ENCODE peak calls at places on chromosomes 3 and 15, in eight cellular contexts. N is fibroblast of mammary gland, B is amniotic stem cell, Y is dermis blood vessel endothelial cell, U is AG04449, K is AG04450, D is omental fat pad, V is iPS-NIHi11. O is an unnamed sample.
A peak's percentile ranks its signal among the peaks of the same experiment; 100 is the strongest.

GRCh38 chr3:42116466-42116865 is 25.3 kb downstream of the TRAK1 start:
- DNase-seq in Y (no peak), D (no peak), U (no peak), K (no peak), V (no peak), N (peak; percentile 35), B (no peak), O (no peak)

GRCh38 chr3:105619651-105620050 is 249.2 kb downstream of the CBLB start:
- DNase-seq in N (no peak), U (no peak), K (no peak), B (no peak), D (no peak), V (no peak), Y (no peak), O (no peak)

GRCh38 chr3:40713795-40714194 is 189.0 kb downstream of the ZNF621 start:
- DNase-seq in D (no peak), N (no peak), U (no peak), K (no peak), Y (no peak), V (no peak), B (no peak), O (no peak)

GRCh38 chr15:62449638-62450037 is 284.6 kb upstream of the C2CD4B start:
- DNase-seq in B (no peak), U (no peak), K (no peak), Y (peak; percentile 42), N (no peak), V (no peak), D (no peak), O (no peak)

GRCh38 chr15:96421211-96421610 is 90.7 kb downstream of the NR2F2 start:
- DNase-seq in Y (no peak), N (peak; percentile 14), D (no peak), V (no peak), K (peak; percentile 6), U (no peak), B (no peak), O (no peak)

GRCh38 chr3:108132727-108133373 is 42.0 kb upstream of the CD47 start:
- DNase-seq in V (no peak), N (peak; percentile 47), D (no peak), K (peak; percentile 36), B (no peak), U (no peak), Y (peak; percentile 44), O (peak; percentile 21)

GRCh38 chr3:108863799-108864135 is 41.2 kb downstream of the TRAT1 start:
- DNase-seq in D (no peak), B (no peak), K (no peak), U (no peak), Y (no peak), V (no peak), N (no peak), O (no peak)

GRCh38 chr15:41932101-41932500 is 38.2 kb upstream of the SPTBN5 start:
- DNase-seq in V (no peak), Y (no peak), D (no peak), N (no peak), B (no peak), U (no peak), K (no peak), O (no peak)

GRCh38 chr3:129690406-129690805 is 83.9 kb upstream of the PLXND1 start:
- DNase-seq in V (peak; percentile 70), B (peak; percentile 5), Y (peak; percentile 70), N (peak; percentile 78), K (peak; percentile 11), D (no peak), U (peak; percentile 7), O (peak; percentile 73)

GRCh38 chr15:96327155-96327741 is 3.3 kb upstream of the NR2F2 start:
- DNase-seq in D (no peak), U (peak; percentile 65), B (peak; percentile 85), Y (peak; percentile 92), N (peak; percentile 92), K (peak; percentile 71), V (no peak), O (peak; percentile 91)

GRCh38 chr3:143951351-143951971 is 20.2 kb upstream of the DIPK2A start:
- DNase-seq in Y (peak; percentile 58), D (no peak), U (no peak), V (peak; percentile 35), B (peak; percentile 19), K (no peak), N (peak; percentile 61), O (peak; percentile 31)

GRCh38 chr3:8345396-8345795 is 156.2 kb upstream of the LMCD1 start:
- DNase-seq in N (no peak), Y (no peak), U (no peak), D (no peak), K (no peak), B (no peak), V (no peak), O (no peak)

O was measured in RPMI7951.